ENCODE peak calls at places on chromosomes 12 and 14, in nine cellular contexts. D is glomerular endothelial cell; A is CD8-positive, alpha-beta T cell; K is KG1; M is aorta; N is activated CD4-positive, alpha-beta T cell treated with anti-CD3 and anti-CD28 coated beads, Interleukin-2, amount 50 U/mL, for 1 hour; E is endothelial cell of umbilical vein; X is Ammon's horn; V is C1 segment of cervical spinal cord. I is an unnamed sample.

GRCh38 chr12:28824849-28825248 is 324.2 kb upstream of the FAR2 start:
- DNase-seq in A (no peak), X (no peak), V (no peak), N (no peak), M (no peak), K (no peak), E (no peak), D (no peak), I (no peak)

GRCh38 chr12:97169922-97170321 is 262.9 kb downstream of the NEDD1 start:
- DNase-seq in M (no peak), D (no peak), N (no peak), E (no peak), K (no peak), V (no peak), A (no peak), X (no peak), I (no peak)

GRCh38 chr12:67759829-67760228 is 111.3 kb downstream of the DYRK2 start:
- DNase-seq in M (no peak), N (no peak), X (no peak), E (no peak), K (no peak), D (no peak), V (no peak), A (no peak), I (no peak)

GRCh38 chr14:105622329-105622955 is 96.1 kb downstream of the TMEM121 start:
- DNase-seq in V (no peak), K (no peak), N (no peak), X (peak), A (no peak), E (no peak), M (peak), D (no peak), I (no peak)

GRCh38 chr12:130126023-130126432 is 36.2 kb upstream of the FZD10 start:
- DNase-seq in D (no peak), X (no peak), N (no peak), A (no peak), M (peak), V (no peak), E (no peak), K (no peak), I (no peak)

GRCh38 chr14:77240336-77240915 is 30.6 kb downstream of the NGB start:
- DNase-seq in N (no peak), V (no peak), K (no peak), X (no peak), D (no peak), E (no peak), A (no peak), M (no peak), I (no peak)

GRCh38 chr14:95507701-95508103 is 8.7 kb downstream of the SYNE3 start:
- DNase-seq in N (no peak), V (no peak), X (no peak), D (no peak), A (no peak), E (peak), M (no peak), K (no peak), I (no peak)

GRCh38 chr14:29603721-29604120 is 323.9 kb downstream of the PRKD1 start:
- DNase-seq in N (no peak), A (no peak), V (no peak), M (no peak), D (peak), E (peak), X (no peak), K (no peak), I (no peak)

GRCh38 chr12:2364566-2365165 is 311.9 kb downstream of the CACNA1C start:
- DNase-seq in K (peak), N (no peak), A (no peak), D (no peak), M (no peak), E (no peak), V (no peak), X (no peak), I (no peak)

GRCh38 chr12:16112626-16113560 is 164.6 kb downstream of the SLC15A5 start:
- DNase-seq in K (no peak), A (no peak), E (no peak), M (no peak), N (no peak), V (no peak), D (no peak), X (no peak), I (no peak)

GRCh38 chr12:68856510-68856909 is 48.5 kb downstream of the MDM2 start:
- DNase-seq in A (no peak), E (no peak), X (no peak), D (no peak), M (no peak), N (no peak), K (no peak), V (no peak), I (no peak)

GRCh38 chr12:77133566-77133965 is 68.2 kb upstream of the E2F7 start:
- DNase-seq in A (no peak), K (no peak), X (no peak), E (peak), V (no peak), M (no peak), D (peak), N (no peak), I (no peak)

GRCh38 chr14:102194856-102195255 is 55.2 kb downstream of the WDR20 start:
- DNase-seq in N (no peak), V (no peak), X (peak), D (no peak), M (no peak), E (no peak), A (no peak), K (no peak), I (no peak)

GRCh38 chr12:53221203-53222076 is 10.6 kb downstream of the RARG start:
- DNase-seq in X (peak), N (no peak), A (no peak), E (peak), K (no peak), M (peak), D (no peak), V (peak), I (no peak)

GRCh38 chr12:13195244-13195643 is 1.3 kb upstream of the EMP1 start:
- DNase-seq in M (no peak), K (no peak), X (no peak), A (no peak), D (no peak), N (no peak), E (no peak), V (no peak), I (no peak)

GRCh38 chr12:104695453-104696148 is 238.9 kb downstream of the CHST11 start:
- DNase-seq in M (peak), D (peak), E (peak), X (no peak), N (peak), V (no peak), A (peak), K (no peak), I (no peak)

GRCh38 chr12:125249066-125249824 is 184.0 kb downstream of the AACS start:
- DNase-seq in X (no peak), A (no peak), V (no peak), M (no peak), D (no peak), N (no peak), K (no peak), E (no peak), I (no peak)

GRCh38 chr14:64082837-64083236 is 211.3 kb downstream of the ESR2 start:
- DNase-seq in M (no peak), X (no peak), K (no peak), N (no peak), V (no peak), A (no peak), E (no peak), D (no peak), I (no peak)

GRCh38 chr12:109385339-109386078 is 37.8 kb downstream of the MYO1H start:
- DNase-seq in X (peak), E (peak), N (no peak), K (peak), D (peak), A (no peak), M (no peak), V (peak), I (no peak)

GRCh38 chr12:45543887-45544286 is 185.6 kb upstream of the ARID2 start:
- DNase-seq in M (no peak), D (peak), A (peak), X (peak), K (peak), N (peak), V (peak), E (peak), I (no peak)

GRCh38 chr12:82757059-82757458 is 70.4 kb downstream of the TMTC2 start:
- DNase-seq in X (no peak), M (no peak), V (no peak), E (no peak), A (no peak), D (no peak), N (no peak), K (no peak), I (no peak)

GRCh38 chr12:110846615-110847566 is at the start of gene CCDC63:
- DNase-seq in D (no peak), M (peak), N (peak), K (no peak), E (peak), X (peak), A (no peak), V (peak), I (no peak)

GRCh38 chr12:94230357-94230905 is 82.1 kb downstream of the PLXNC1 start:
- DNase-seq in E (no peak), V (no peak), A (no peak), K (no peak), X (no peak), M (no peak), N (no peak), D (no peak), I (no peak)

GRCh38 chr14:101731187-101732080 is 30.1 kb upstream of the PPP2R5C start:
- DNase-seq in M (no peak), K (no peak), N (peak), E (peak), V (no peak), D (no peak), A (peak), X (peak), I (no peak)

GRCh38 chr14:66000771-66001170 is 485.4 kb upstream of the CCDC196 start:
- DNase-seq in V (no peak), X (no peak), K (peak), A (no peak), E (no peak), M (no peak), N (no peak), D (no peak), I (no peak)

GRCh38 chr12:25387136-25388050 is 136.7 kb upstream of the KRAS start:
- DNase-seq in D (peak), E (peak), N (peak), X (peak), V (peak), A (peak), K (peak), M (peak), I (no peak)

GRCh38 chr12:120265483-120266179 is at the start of gene PXN:
- DNase-seq in A (peak), M (peak), N (peak), X (peak), V (peak), D (no peak), K (peak), E (peak), I (peak)

GRCh38 chr14:21436567-21437062 is 19.3 kb downstream of the CHD8 start:
- DNase-seq in X (no peak), V (no peak), N (no peak), M (no peak), D (no peak), A (no peak), E (no peak), K (no peak), I (no peak)

GRCh38 chr14:70816525-70816924 is 7.2 kb upstream of the MAP3K9 start:
- DNase-seq in N (no peak), M (no peak), A (no peak), K (no peak), D (no peak), E (no peak), X (no peak), V (no peak), I (no peak)

GRCh38 chr12:54749191-54749818 is 101.1 kb upstream of the DCD start:
- DNase-seq in V (no peak), D (peak), M (no peak), K (no peak), N (peak), E (peak), X (peak), A (no peak), I (no peak)

GRCh38 chr12:12616512-12617275 is 5.0 kb downstream of the CREBL2 start:
- DNase-seq in A (no peak), E (no peak), M (no peak), D (no peak), V (no peak), K (no peak), N (no peak), X (peak), I (no peak)

GRCh38 chr14:72613196-72613974 is 280.5 kb downstream of the DPF3 start:
- DNase-seq in N (no peak), X (no peak), E (peak), A (no peak), K (no peak), V (no peak), D (no peak), M (peak), I (no peak)

GRCh38 chr14:93744876-93745275 is 43.4 kb downstream of the PRIMA1 start:
- DNase-seq in V (no peak), X (no peak), M (peak), A (no peak), K (no peak), N (no peak), D (no peak), E (no peak), I (no peak)

GRCh38 chr12:66130267-66131066 is at the start of gene LLPH:
- DNase-seq in D (peak), M (peak), V (peak), N (peak), K (peak), X (peak), E (peak), A (peak), I (peak)

GRCh38 chr14:24092110-24092959 is 1.8 kb upstream of the PCK2 start:
- DNase-seq in N (no peak), A (no peak), E (no peak), D (no peak), X (no peak), K (no peak), M (peak), V (no peak), I (no peak)

GRCh38 chr12:52023182-52023975 is 16.6 kb downstream of the TAMALIN start:
- DNase-seq in K (no peak), A (peak), M (peak), D (no peak), V (peak), N (peak), X (peak), E (peak), I (no peak)

GRCh38 chr14:99687284-99688209 is 3.4 kb downstream of the CYP46A1 start:
- DNase-seq in X (no peak), K (no peak), V (no peak), D (no peak), E (no peak), N (peak), A (no peak), M (peak), I (no peak)

GRCh38 chr12:109084425-109084824 is 8.8 kb downstream of the ALKBH2 start:
- DNase-seq in K (no peak), N (no peak), X (no peak), M (no peak), V (no peak), D (no peak), E (no peak), A (no peak), I (no peak)

GRCh38 chr12:71139153-71139735 is 18.6 kb downstream of the TSPAN8 start:
- DNase-seq in M (no peak), A (no peak), K (no peak), E (no peak), N (no peak), V (no peak), D (no peak), X (no peak), I (no peak)

GRCh38 chr12:107912421-107913004 is 138.0 kb downstream of the ASCL4 start:
- DNase-seq in M (peak), X (peak), N (peak), V (peak), D (no peak), A (peak), K (no peak), E (peak), I (no peak)

I was measured in chondrocyte.